ENCODE peak calls at places on chromosomes 3 and 15, in five cellular contexts. G is cardiac muscle cell, D is colonic mucosa, Q is K562, F is lower lobe of right lung. K is an unnamed sample. For H3K9me3, the result is how much of the 10 kb centered on the place peaks cover.

GRCh38 chr15:94670436-94671034 is 439.2 kb downstream of the MCTP2 start:
- DNase-seq in G (peak), D (no peak), Q (peak), F (no peak), K (no peak)

GRCh38 chr3:130671545-130671944 is 75.1 kb downstream of the PIK3R4 start:
- DNase-seq in G (no peak), D (no peak), Q (peak), F (no peak), K (no peak)

GRCh38 chr3:113485161-113485609 is 29.8 kb downstream of the SPICE1 start:
- DNase-seq in G (no peak), D (peak), Q (no peak), F (peak), K (no peak)

GRCh38 chr3:128734523-128735189 is 8.7 kb downstream of the RAB7A start:
- DNase-seq in G (no peak), D (no peak), Q (no peak), F (no peak), K (no peak)

GRCh38 chr3:47413751-47414150 is 32.9 kb downstream of the PTPN23 start:
- DNase-seq in G (no peak), D (no peak), Q (no peak), F (no peak), K (no peak)

GRCh38 chr3:46194868-46195553 is 13.1 kb downstream of the CCR1 start:
- DNase-seq in G (no peak), D (no peak), Q (no peak), F (no peak), K (no peak)

GRCh38 chr3:46978381-46978780 is 1.1 kb upstream of the NBEAL2 start:
- DNase-seq in G (no peak), D (no peak), Q (no peak), F (peak), K (no peak)

GRCh38 chr15:98272586-98272985 is 312.1 kb downstream of the ARRDC4 start:
- DNase-seq in G (no peak), D (no peak), Q (no peak), F (no peak), K (no peak)

GRCh38 chr3:102124301-102125158 is 275.2 kb downstream of the NFKBIZ start:
- DNase-seq in G (peak), D (no peak), Q (no peak), F (no peak), K (no peak)

GRCh38 chr3:45524605-45525004 is 69.9 kb upstream of the LIMD1 start:
- DNase-seq in G (no peak), D (no peak), Q (no peak), F (no peak), K (no peak)

GRCh38 chr3:48270306-48270705 is 29.4 kb downstream of the ZNF589 start:
- DNase-seq in G (no peak), D (no peak), Q (no peak), F (no peak), K (no peak)

GRCh38 chr3:137105277-137105977 is 147.6 kb downstream of the IL20RB start:
- DNase-seq in G (peak), D (no peak), Q (peak), F (no peak), K (no peak)

GRCh38 chr3:5271061-5271683 is 83.7 kb downstream of the EDEM1 start:
- DNase-seq in G (no peak), D (no peak), Q (no peak), F (no peak), K (no peak)

GRCh38 chr3:180934638-180935037 is 22.2 kb downstream of the FXR1 start:
- DNase-seq in G (no peak), D (no peak), Q (no peak), F (no peak), K (no peak)

GRCh38 chr15:31389576-31389975 is 62.9 kb downstream of the KLF13 start:
- DNase-seq in G (no peak), D (no peak), Q (no peak), F (no peak), K (no peak)

GRCh38 chr3:64417816-64418215 is 192.6 kb upstream of the PRICKLE2 start:
- DNase-seq in G (peak), D (no peak), Q (no peak), F (no peak), K (no peak)

GRCh38 chr3:149833241-149833640 is 20.2 kb downstream of the RNF13 start:
- DNase-seq in G (no peak), D (no peak), Q (no peak), F (no peak), K (no peak)

GRCh38 chr3:149828390-149828789 is 15.4 kb downstream of the RNF13 start:
- DNase-seq in G (no peak), D (no peak), Q (no peak), F (no peak), K (no peak)

GRCh38 chr3:149830902-149831301 is 17.9 kb downstream of the RNF13 start:
- DNase-seq in G (no peak), D (no peak), Q (no peak), F (no peak), K (no peak)

GRCh38 chr3:149831321-149831720 is 18.3 kb downstream of the RNF13 start:
- DNase-seq in G (no peak), D (no peak), Q (no peak), F (no peak), K (no peak)

DNA sequence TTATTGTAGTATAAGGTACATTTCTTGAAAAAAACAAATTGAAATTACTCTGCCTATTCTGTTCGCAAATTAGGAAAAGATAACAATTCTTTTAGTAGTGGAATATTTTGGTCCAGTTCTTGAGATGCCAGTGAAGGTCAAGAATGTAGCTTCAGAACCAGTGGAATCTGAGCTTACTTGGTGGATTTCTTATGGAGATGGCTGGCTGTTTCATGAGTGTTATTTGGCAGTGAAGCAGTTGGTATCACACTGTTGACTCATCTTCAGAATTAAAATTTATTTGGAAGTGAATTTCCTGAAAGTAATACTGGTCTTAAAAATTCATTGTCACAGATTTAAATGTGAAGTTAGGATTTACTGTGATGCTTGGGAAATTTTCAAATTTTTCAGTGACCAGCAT is 19.1 kb downstream of the RNF13 start:
- DNase-seq in G (no peak), D (no peak), Q (no peak), F (no peak), K (no peak)
- H3K9me3 ChIP-seq in G (under half), D (under half), Q (under half), F (under half), K (under half)

GRCh38 chr15:72994778-72995177 is 57.5 kb upstream of the NEO1 start:
- DNase-seq in G (peak), D (peak), Q (no peak), F (no peak), K (no peak)
- H3K4me3 ChIP-seq in G (no peak), D (no peak), Q (no peak), F (no peak), K (no peak)

GRCh38 chr3:123027292-123028232 is at the start of gene SEMA5B:
- DNase-seq in G (peak), D (peak), Q (peak), F (peak), K (peak)
- TF ChIP-seq CTCF in G (peak), D (no peak), Q (peak), F (peak), K (no peak)

GRCh38 chr3:9149566-9149965 is 99.9 kb downstream of the SRGAP3 start:
- DNase-seq in G (no peak), D (no peak), Q (no peak), F (no peak), K (no peak)
- H3K9me3 ChIP-seq in G (under half), D (under half), Q (under half), F (under half), K (under half)

GRCh38 chr15:40252141-40252437 is 13.2 kb downstream of the PAK6 start:
- DNase-seq in G (no peak), D (no peak), Q (no peak), F (no peak), K (no peak)
- H3K4me3 ChIP-seq in G (no peak), D (peak), Q (no peak), F (peak), K (no peak)

GRCh38 chr3:187640823-187641135 is 29.4 kb downstream of the SST start:
- DNase-seq in G (no peak), D (no peak), Q (no peak), F (no peak), K (no peak)
- TF ChIP-seq CTCF in G (no peak), D (no peak), Q (no peak), F (no peak), K (no peak)

DNA sequence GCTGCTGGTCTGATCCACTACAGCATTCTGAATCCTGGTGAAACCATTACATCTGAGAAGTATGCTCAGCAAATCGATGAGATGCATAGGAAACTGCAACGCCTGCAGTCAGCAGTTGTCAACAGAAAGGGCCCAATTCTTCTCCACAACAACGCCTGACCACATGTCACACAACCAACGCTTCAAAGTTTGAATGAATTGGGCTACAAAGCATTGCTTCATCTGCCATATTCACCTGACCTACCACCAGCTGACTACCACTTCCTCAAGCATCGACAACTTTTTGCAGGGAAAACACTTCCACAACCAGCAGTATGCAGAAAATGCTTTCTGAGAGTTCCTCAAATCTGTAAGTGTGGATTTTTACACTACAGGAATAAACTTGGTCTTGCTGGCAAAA is 54.7 kb upstream of the C2CD4B start:
- DNase-seq in G (no peak), D (no peak), Q (no peak), F (no peak), K (no peak)
- H3K9me3 ChIP-seq in G (under half), D (under half), Q (under half), F (under half), K (under half)

DNA sequence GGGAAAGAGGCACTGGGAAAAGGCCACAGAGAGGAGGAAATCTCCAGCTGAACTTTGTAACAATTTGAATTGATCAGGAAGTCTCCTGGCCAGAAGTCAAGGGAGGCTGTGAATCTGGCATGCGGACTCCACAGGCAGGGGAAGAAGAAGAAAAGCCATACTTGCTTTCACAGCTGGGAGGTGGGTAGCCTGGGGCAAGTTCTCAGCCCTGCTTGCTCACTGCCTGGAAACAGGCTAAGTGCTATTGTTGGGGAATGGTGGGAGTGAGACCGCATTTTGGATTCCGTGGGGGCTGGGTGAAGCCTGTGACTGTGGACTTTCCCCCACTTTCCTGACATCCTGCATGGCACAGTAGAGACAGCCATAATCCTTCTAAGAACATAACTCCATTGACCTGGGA is 168.8 kb upstream of the CD96 start:
- DNase-seq in G (no peak), D (no peak), Q (no peak), F (no peak), K (no peak)
- H3K4me3 ChIP-seq in G (no peak), D (no peak), Q (no peak), F (no peak), K (no peak)

K was measured in RWPE2.